ENCODE peak calls at places on chromosomes 4 and X, in eight cellular contexts. Q, B, C, Y, U, V, H and P are unnamed samples.

GRCh38 chr4:176538217-176538925 is 218.6 kb downstream of the SPCS3 start:
- DNase-seq in Q (no peak), B (no peak), C (peak; percentile 92), Y (peak; percentile 57), U (no peak), V (no peak), H (no peak), P (peak; percentile 71)

GRCh38 chr4:59655996-59656395 is 1544.1 kb upstream of the ADGRL3 start:
- DNase-seq in Q (no peak), B (peak; percentile 11), C (no peak), Y (no peak), U (no peak), V (no peak), H (no peak), P (no peak)

GRCh38 chr4:128810331-128810870 is 901 bp downstream of the JADE1 start:
- DNase-seq in Q (no peak), B (peak; percentile 47), C (no peak), Y (peak; percentile 44), U (no peak), V (no peak), H (peak; percentile 42), P (no peak)

GRCh38 chrX:7943600-7944245 is 16.5 kb upstream of the PNPLA4 start:
- DNase-seq in Q (no peak), B (no peak), C (peak; percentile 22), Y (no peak), U (no peak), V (no peak), H (no peak), P (no peak)

GRCh38 chrX:133921764-133922389 is 63.5 kb downstream of the GPC3 start:
- DNase-seq in Q (no peak), B (peak; percentile 41), C (no peak), Y (peak; percentile 20), U (no peak), V (no peak), H (peak; percentile 43), P (no peak)

GRCh38 chrX:47143894-47144625 is 442 bp downstream of the NDUFB11 start:
- DNase-seq in Q (no peak), B (peak; percentile 54), C (peak; percentile 3), Y (peak; percentile 47), U (peak; percentile 79), V (no peak), H (no peak), P (no peak)

GRCh38 chr4:143424276-143424675 is 87.6 kb downstream of the GAB1 start:
- DNase-seq in Q (no peak), B (no peak), C (no peak), Y (no peak), U (no peak), V (no peak), H (no peak), P (peak; percentile 27)

GRCh38 chr4:176729489-176729888 is 63.2 kb downstream of the VEGFC start:
- DNase-seq in Q (no peak), B (no peak), C (no peak), Y (no peak), U (no peak), V (no peak), H (no peak), P (no peak)

GRCh38 chr4:20506827-20507226 is 193.4 kb upstream of the PACRGL start:
- DNase-seq in Q (no peak), B (no peak), C (peak; percentile 67), Y (peak; percentile 25), U (no peak), V (no peak), H (no peak), P (peak; percentile 72)

GRCh38 chr4:78297075-78297815 is 240.1 kb downstream of the FRAS1 start:
- DNase-seq in Q (no peak), B (no peak), C (peak; percentile 20), Y (no peak), U (no peak), V (no peak), H (no peak), P (no peak)

GRCh38 chrX:152904151-152905080 is 6.5 kb downstream of the ZNF185 start:
- DNase-seq in Q (no peak), B (peak; percentile 9), C (peak; percentile 42), Y (peak; percentile 84), U (no peak), V (no peak), H (no peak), P (no peak)

GRCh38 chrX:135893294-135893817 is at the start of the genes CT45A10 and SAGE1:
- DNase-seq in Q (no peak), B (no peak), C (no peak), Y (no peak), U (no peak), V (no peak), H (no peak), P (no peak)

GRCh38 chrX:40169193-40170086 is 71.7 kb upstream of the BCOR start:
- DNase-seq in Q (no peak), B (peak; percentile 89), C (peak; percentile 81), Y (peak; percentile 25), U (peak; percentile 70), V (peak; percentile 56), H (peak; percentile 13), P (peak; percentile 36)

GRCh38 chr4:77399831-77400230 is 205.8 kb upstream of the CXCL13 start:
- DNase-seq in Q (no peak), B (no peak), C (no peak), Y (no peak), U (no peak), V (no peak), H (no peak), P (no peak)

GRCh38 chr4:159455675-159456235 is 352.9 kb downstream of the RAPGEF2 start:
- DNase-seq in Q (no peak), B (peak; percentile 33), C (peak; percentile 73), Y (peak; percentile 50), U (no peak), V (no peak), H (peak; percentile 44), P (no peak)

GRCh38 chr4:32087211-32087610 is 1367.0 kb downstream of the PCDH7 start:
- DNase-seq in Q (no peak), B (no peak), C (no peak), Y (no peak), U (no peak), V (no peak), H (no peak), P (no peak)

GRCh38 chrX:96792047-96792446 is 91.7 kb upstream of the RPA4 start:
- DNase-seq in Q (no peak), B (no peak), C (no peak), Y (no peak), U (no peak), V (no peak), H (no peak), P (no peak)

GRCh38 chr4:75724867-75725724 is 719 bp downstream of the USO1 start:
- DNase-seq in Q (peak; percentile 51), B (peak; percentile 25), C (peak; percentile 83), Y (peak; percentile 73), U (peak; percentile 88), V (peak; percentile 35), H (peak; percentile 41), P (peak; percentile 48)

GRCh38 chr4:182518421-182518820 is 275.2 kb downstream of the TENM3 start:
- DNase-seq in Q (no peak), B (no peak), C (no peak), Y (no peak), U (no peak), V (no peak), H (no peak), P (no peak)

GRCh38 chrX:10754445-10754844 is 134.1 kb upstream of the MID1 start:
- DNase-seq in Q (no peak), B (no peak), C (no peak), Y (no peak), U (no peak), V (no peak), H (no peak), P (no peak)

GRCh38 chr4:138976526-138976925 is 39.1 kb upstream of the NOCT start:
- DNase-seq in Q (no peak), B (no peak), C (no peak), Y (no peak), U (no peak), V (no peak), H (no peak), P (no peak)

GRCh38 chr4:140092094-140092820 is 61.7 kb downstream of the MAML3 start:
- DNase-seq in Q (no peak), B (peak; percentile 92), C (no peak), Y (peak; percentile 8), U (no peak), V (no peak), H (peak; percentile 91), P (no peak)

GRCh38 chrX:85963736-85964135 is 83.6 kb downstream of the CHM start:
- DNase-seq in Q (peak; percentile 5), B (no peak), C (peak; percentile 74), Y (peak; percentile 65), U (no peak), V (no peak), H (no peak), P (peak; percentile 48)

GRCh38 chr4:100288811-100289529 is 98.7 kb upstream of the DDIT4L start:
- DNase-seq in Q (no peak), B (no peak), C (no peak), Y (no peak), U (no peak), V (no peak), H (no peak), P (no peak)

GRCh38 chrX:72021975-72022374 is 109.7 kb downstream of the RTL5 start:
- DNase-seq in Q (no peak), B (no peak), C (no peak), Y (no peak), U (peak; percentile 70), V (no peak), H (no peak), P (no peak)

GRCh38 chrX:2647627-2648026 is 43.5 kb upstream of the CD99 start:
- DNase-seq in Q (no peak), B (no peak), C (no peak), Y (no peak), U (no peak), V (no peak), H (no peak), P (no peak)

GRCh38 chrX:15849555-15849954 is 5.1 kb downstream of the AP1S2 start:
- DNase-seq in Q (no peak), B (no peak), C (peak; percentile 20), Y (peak; percentile 23), U (no peak), V (no peak), H (no peak), P (no peak)

GRCh38 chr4:176193126-176193525 is 2.3 kb downstream of the SPATA4 start:
- DNase-seq in Q (no peak), B (no peak), C (peak; percentile 27), Y (peak; percentile 12), U (no peak), V (no peak), H (no peak), P (no peak)

GRCh38 chr4:159429693-159430035 is 326.8 kb downstream of the RAPGEF2 start:
- DNase-seq in Q (no peak), B (no peak), C (no peak), Y (no peak), U (no peak), V (no peak), H (no peak), P (no peak)

GRCh38 chrX:108439434-108439883 is at the start of gene COL4A5:
- DNase-seq in Q (no peak), B (peak; percentile 95), C (peak; percentile 90), Y (peak; percentile 29), U (no peak), V (no peak), H (peak; percentile 72), P (peak; percentile 51)

GRCh38 chr4:27666943-27667342 is 806.3 kb downstream of the STIM2 start:
- DNase-seq in Q (no peak), B (peak; percentile 58), C (no peak), Y (no peak), U (no peak), V (no peak), H (no peak), P (no peak)

GRCh38 chr4:169385356-169385755 is 114.6 kb upstream of the SH3RF1 start:
- DNase-seq in Q (no peak), B (no peak), C (peak; percentile 35), Y (no peak), U (no peak), V (no peak), H (no peak), P (no peak)

GRCh38 chr4:95059630-95060029 is 301.9 kb downstream of the BMPR1B start:
- DNase-seq in Q (no peak), B (no peak), C (peak; percentile 69), Y (no peak), U (no peak), V (no peak), H (no peak), P (no peak)